ENCODE peak calls at places on chromosomes 5 and 9, in nine cellular contexts. R, D, H, Z, A, Q, N, L and U are unnamed samples.

GRCh38 chr5:2912741-2913140 is 161.3 kb upstream of the IRX2 start:
- DNase-seq in R (no peak), D (peak; percentile 20), H (no peak), Z (no peak), A (no peak), Q (no peak), N (no peak), L (no peak), U (no peak)

GRCh38 chr5:22651355-22651754 is 201.8 kb downstream of the CDH12 start:
- DNase-seq in R (no peak), D (no peak), H (no peak), Z (no peak), A (no peak), Q (no peak), N (no peak), L (no peak), U (no peak)

GRCh38 chr9:113569472-113570060 is 106.0 kb downstream of the RGS3 start:
- DNase-seq in R (no peak), D (no peak), H (no peak), Z (no peak), A (no peak), Q (no peak), N (no peak), L (no peak), U (no peak)

GRCh38 chr9:137403281-137403680 is 19.7 kb downstream of the EXD3 start:
- DNase-seq in R (no peak), D (no peak), H (no peak), Z (no peak), A (no peak), Q (no peak), N (no peak), L (no peak), U (no peak)

GRCh38 chr9:34123682-34124081 is 2.8 kb downstream of the DCAF12 start:
- DNase-seq in R (no peak), D (no peak), H (no peak), Z (no peak), A (peak; percentile 61), Q (no peak), N (no peak), L (no peak), U (no peak)

GRCh38 chr5:14379739-14380497 is 201.7 kb upstream of the OTULINL start:
- DNase-seq in R (no peak), D (peak; percentile 90), H (no peak), Z (no peak), A (peak; percentile 37), Q (no peak), N (no peak), L (no peak), U (no peak)

GRCh38 chr9:117945286-117945685 is 241.1 kb downstream of the TLR4 start:
- DNase-seq in R (no peak), D (no peak), H (no peak), Z (no peak), A (no peak), Q (no peak), N (no peak), L (no peak), U (no peak)

GRCh38 chr5:172509405-172509781 is 55.1 kb upstream of the SH3PXD2B start:
- DNase-seq in R (no peak), D (no peak), H (no peak), Z (no peak), A (no peak), Q (no peak), N (no peak), L (no peak), U (no peak)

GRCh38 chr9:128162215-128163026 is 2.4 kb downstream of the BBLN start:
- DNase-seq in R (no peak), D (no peak), H (peak; percentile 23), Z (no peak), A (peak; percentile 64), Q (peak; percentile 25), N (no peak), L (no peak), U (peak; percentile 50)

GRCh38 chr9:8783999-8784398 is 984.4 kb upstream of the DMAC1 start:
- DNase-seq in R (no peak), D (no peak), H (no peak), Z (no peak), A (no peak), Q (no peak), N (no peak), L (no peak), U (no peak)

DNA sequence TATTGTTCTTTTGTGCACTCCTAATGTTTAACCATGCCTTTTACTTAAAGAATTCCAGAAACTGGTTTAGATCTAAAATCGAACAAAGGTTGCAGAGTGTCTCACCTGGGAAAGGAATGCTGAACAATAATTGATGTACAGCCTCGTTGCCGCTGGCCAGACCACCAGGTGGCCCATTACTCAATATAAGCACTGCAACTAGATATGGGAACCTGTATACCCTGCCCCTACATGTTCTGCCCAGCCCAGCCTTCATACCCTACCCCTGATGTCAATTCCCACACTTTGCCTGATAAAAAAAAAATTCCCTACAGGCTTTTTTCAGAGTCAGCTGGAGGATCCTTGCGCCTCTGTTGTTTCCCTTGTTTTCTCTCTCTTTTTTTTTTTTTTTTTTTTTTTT is 13.8 kb downstream of the HINT1 start:
- DNase-seq in R (no peak), D (no peak), H (no peak), Z (no peak), A (no peak), Q (no peak), N (no peak), L (no peak), U (no peak)
- TF ChIP-seq CTCF in R (no peak), D (no peak), H (no peak), Z (no peak), A (no peak), Q (no peak), N (no peak), L (no peak), U (no peak)

GRCh38 chr5:51380603-51381207 is 2.5 kb upstream of the ISL1 start:
- DNase-seq in R (no peak), D (no peak), H (no peak), Z (no peak), A (no peak), Q (no peak), N (peak; percentile 6), L (no peak), U (peak; percentile 36)

GRCh38 chr5:51378415-51378777 is 4.9 kb upstream of the ISL1 start:
- DNase-seq in R (no peak), D (no peak), H (no peak), Z (no peak), A (no peak), Q (no peak), N (no peak), L (no peak), U (no peak)

GRCh38 chr5:51378061-51378409 is 5.2 kb upstream of the ISL1 start:
- DNase-seq in R (no peak), D (no peak), H (no peak), Z (no peak), A (no peak), Q (no peak), N (no peak), L (no peak), U (no peak)

GRCh38 chr5:51377151-51378060 is 5.8 kb upstream of the ISL1 start:
- DNase-seq in R (no peak), D (no peak), H (no peak), Z (no peak), A (no peak), Q (no peak), N (no peak), L (no peak), U (no peak)

DNA sequence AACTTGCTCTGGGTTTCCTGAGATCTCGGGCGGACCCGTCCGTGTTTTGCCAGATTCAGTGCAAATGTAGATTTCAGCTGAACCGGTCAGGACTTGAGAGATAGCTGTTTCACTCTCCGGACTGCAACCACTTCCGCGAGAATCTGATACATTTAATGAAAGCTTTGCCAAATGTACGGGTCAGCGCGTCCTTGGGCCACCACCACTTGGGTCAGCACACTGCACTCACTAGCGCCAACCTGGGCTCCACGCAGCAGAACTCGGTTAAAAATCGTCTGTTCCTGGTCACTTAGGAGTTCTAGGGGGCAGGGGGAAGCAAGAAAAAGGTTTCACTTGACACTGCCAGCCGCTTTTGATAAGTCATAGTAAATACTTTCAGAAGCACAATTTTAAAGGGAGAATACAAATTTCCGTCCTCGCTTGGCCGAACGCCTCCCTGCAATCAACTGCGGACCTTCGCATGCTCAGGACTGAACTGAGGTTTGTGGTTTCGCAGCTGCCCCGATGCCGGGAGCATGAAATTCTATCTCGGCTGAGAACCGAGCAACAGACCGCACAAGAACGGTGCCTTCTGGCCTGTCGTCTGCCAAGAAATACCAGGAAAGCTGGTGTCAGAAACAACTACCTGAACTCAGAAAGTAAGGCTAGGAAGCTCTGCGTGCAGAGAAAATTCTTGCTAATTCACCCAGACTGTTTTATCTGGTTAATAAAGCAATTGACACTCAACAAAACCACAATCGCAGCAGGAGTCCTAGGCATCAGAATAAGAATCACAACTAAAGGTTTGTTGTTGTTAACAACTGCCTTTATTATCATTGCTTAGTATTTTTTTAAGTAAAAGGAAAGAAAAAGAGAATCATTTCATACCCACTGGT is 4.2 kb upstream of the ISL1 start:
- DNase-seq in R (no peak), D (no peak), H (peak; percentile 23), Z (no peak), A (no peak), Q (peak; percentile 19), N (no peak), L (peak; percentile 4), U (no peak)
- H3K4me3 ChIP-seq in R (no peak overlapping the region), D (peak overlapping the region; percentile 35), H (no peak overlapping the region), Z (no peak overlapping the region), A (no peak overlapping the region), Q (no peak overlapping the region), N (no peak overlapping the region), L (no peak overlapping the region), U (no peak overlapping the region)

GRCh38 chr5:149766460-149767277 is 36.6 kb downstream of the PPARGC1B start:
- DNase-seq in R (no peak), D (no peak), H (no peak), Z (no peak), A (no peak), Q (no peak), N (no peak), L (no peak), U (no peak)

GRCh38 chr5:149762958-149763630 is 33.0 kb downstream of the PPARGC1B start:
- DNase-seq in R (no peak), D (no peak), H (no peak), Z (no peak), A (no peak), Q (no peak), N (no peak), L (no peak), U (no peak)

GRCh38 chr5:149767278-149767550 is 37.1 kb downstream of the PPARGC1B start:
- DNase-seq in R (no peak), D (no peak), H (no peak), Z (no peak), A (no peak), Q (no peak), N (no peak), L (no peak), U (no peak)

GRCh38 chr5:149764086-149764485 is 34.0 kb downstream of the PPARGC1B start:
- DNase-seq in R (no peak), D (no peak), H (no peak), Z (no peak), A (no peak), Q (no peak), N (no peak), L (no peak), U (no peak)

GRCh38 chr5:149765932-149766331 is 35.8 kb downstream of the PPARGC1B start:
- DNase-seq in R (no peak), D (no peak), H (no peak), Z (peak; percentile 19), A (no peak), Q (no peak), N (no peak), L (no peak), U (peak; percentile 43)
- TF ChIP-seq CTCF in R (peak; percentile 14), D (peak; percentile 28), H (peak; percentile 4), Z (peak; percentile 56), A (peak; percentile 7), Q (no peak), N (peak; percentile 27), L (peak; percentile 9), U (peak; percentile 54)

GRCh38 chr9:130854835-130855234 is 19.8 kb downstream of the ABL1 start:
- DNase-seq in R (no peak), D (no peak), H (no peak), Z (no peak), A (no peak), Q (no peak), N (no peak), L (no peak), U (no peak)
- H3K4me3 ChIP-seq in R (no peak overlapping the region), D (no peak overlapping the region), H (no peak overlapping the region), Z (no peak overlapping the region), A (no peak overlapping the region), Q (no peak overlapping the region), N (no peak overlapping the region), L (no peak overlapping the region), U (no peak overlapping the region)